ENCODE peak calls at places on chromosomes 1 and 21, in nine cellular contexts. D, U, G, J, W, V, Y, N and M are unnamed samples.

GRCh38 chr21:37451446-37451845 is 84.9 kb downstream of the DYRK1A start:
- DNase-seq in V (no peak), W (no peak), Y (no peak), D (no peak), J (no peak), U (no peak), G (no peak), N (no peak), M (no peak)

GRCh38 chr1:36384542-36385409 is 948 bp downstream of the STK40 start:
- DNase-seq in G (peak), W (peak), V (no peak), D (peak), Y (peak), N (peak), J (peak), U (peak), M (no peak)

GRCh38 chr1:169941982-169942830 is 48.5 kb upstream of the SCYL3 start:
- DNase-seq in N (peak), G (no peak), U (no peak), Y (peak), V (peak), J (no peak), D (no peak), W (no peak), M (no peak)

GRCh38 chr1:115978292-115978941 is 2.1 kb downstream of the SLC22A15 start:
- DNase-seq in G (no peak), D (peak), V (no peak), Y (no peak), J (no peak), N (no peak), W (no peak), U (no peak), M (no peak)

GRCh38 chr1:221756830-221757551 is 15.1 kb upstream of the DUSP10 start:
- DNase-seq in W (no peak), D (no peak), J (no peak), N (no peak), G (no peak), Y (peak), V (no peak), U (no peak), M (no peak)

GRCh38 chr1:225849905-225850304 is 32.3 kb downstream of the TMEM63A start:
- DNase-seq in D (no peak), Y (no peak), N (no peak), W (no peak), U (peak), J (no peak), V (no peak), G (no peak), M (no peak)

GRCh38 chr1:200473698-200474371 is 64.0 kb upstream of the ZNF281 start:
- DNase-seq in G (no peak), Y (peak), U (no peak), D (no peak), W (no peak), N (no peak), J (no peak), V (no peak), M (no peak)

GRCh38 chr1:15191785-15192184 is 38.2 kb downstream of the TMEM51 start:
- DNase-seq in Y (no peak), D (no peak), G (no peak), N (no peak), J (no peak), U (no peak), W (no peak), V (no peak), M (no peak)

GRCh38 chr1:212495843-212496494 is 63.2 kb downstream of the NENF start:
- DNase-seq in W (no peak), Y (no peak), V (no peak), N (no peak), G (no peak), D (no peak), U (no peak), J (no peak), M (no peak)

GRCh38 chr1:245823408-245824147 is 668.8 kb downstream of the KIF26B start:
- DNase-seq in G (no peak), N (no peak), V (peak), W (no peak), D (no peak), J (no peak), Y (peak), U (no peak), M (no peak)

GRCh38 chr21:37367758-37368535 is 1.4 kb downstream of the DYRK1A start:
- DNase-seq in N (peak), V (no peak), Y (peak), G (peak), U (peak), D (peak), W (peak), J (peak), M (no peak)

GRCh38 chr1:11731719-11732283 is 4.1 kb upstream of the AGTRAP start:
- DNase-seq in G (no peak), U (peak), Y (peak), J (peak), N (no peak), W (peak), D (peak), V (no peak), M (no peak)

GRCh38 chr1:229339520-229339919 is 3.3 kb downstream of the CCSAP start:
- DNase-seq in V (no peak), D (no peak), G (no peak), Y (no peak), N (no peak), U (no peak), W (no peak), J (no peak), M (no peak)

GRCh38 chr1:157961805-157962762 is 31.4 kb upstream of the KIRREL1 start:
- DNase-seq in V (no peak), D (peak), N (peak), W (peak), Y (peak), U (no peak), G (no peak), J (no peak), M (no peak)

GRCh38 chr21:44734026-44734745 is 22.8 kb upstream of the TSPEAR start:
- DNase-seq in J (no peak), D (no peak), Y (no peak), N (no peak), V (no peak), U (no peak), W (no peak), G (no peak), M (no peak)

GRCh38 chr1:237962985-237963384 is 72.3 kb upstream of the ZP4 start:
- DNase-seq in N (no peak), W (no peak), V (no peak), Y (no peak), D (no peak), J (no peak), U (no peak), G (no peak), M (no peak)

GRCh38 chr1:240170245-240170644 is 78.6 kb downstream of the FMN2 start:
- DNase-seq in W (no peak), G (no peak), N (no peak), J (no peak), D (no peak), V (no peak), U (no peak), Y (no peak), M (no peak)

GRCh38 chr1:158494737-158495136 is 22.7 kb downstream of the OR10R2 start:
- DNase-seq in V (no peak), J (no peak), U (no peak), G (no peak), W (no peak), D (no peak), Y (no peak), N (no peak), M (no peak)

GRCh38 chr1:19109545-19109944 is 100.5 kb downstream of the UBR4 start:
- DNase-seq in W (no peak), J (no peak), U (no peak), Y (no peak), G (no peak), N (no peak), V (no peak), D (no peak), M (no peak)

GRCh38 chr1:224554620-224555259 is 61.4 kb upstream of the CNIH3 start:
- DNase-seq in Y (no peak), V (no peak), N (no peak), W (no peak), D (no peak), U (no peak), G (no peak), J (no peak), M (no peak)

GRCh38 chr1:6243053-6243834 is 735 bp upstream of the HES3 start:
- DNase-seq in G (no peak), N (no peak), Y (no peak), W (no peak), U (no peak), V (no peak), D (no peak), J (no peak), M (no peak)

GRCh38 chr1:226738995-226739695 is at the start of gene ITPKB:
- DNase-seq in V (peak), D (peak), W (peak), N (no peak), G (no peak), J (peak), Y (peak), U (peak), M (no peak)

GRCh38 chr1:77406661-77407060 is 124.8 kb downstream of the AK5 start:
- DNase-seq in J (no peak), V (no peak), W (no peak), U (no peak), N (peak), Y (peak), D (no peak), G (no peak), M (no peak)

GRCh38 chr21:36396971-36397370 is 11.8 kb downstream of the CHAF1B start:
- DNase-seq in W (no peak), G (no peak), U (no peak), J (peak), Y (no peak), D (no peak), N (no peak), V (no peak), M (no peak)

GRCh38 chr1:53331446-53332187 is 3.7 kb upstream of the LRP8 start:
- DNase-seq in N (no peak), D (no peak), G (peak), Y (no peak), J (peak), V (no peak), U (no peak), W (no peak), M (peak)

GRCh38 chr1:225454067-225454618 is 26.3 kb upstream of the LBR start:
- DNase-seq in N (no peak), G (no peak), V (no peak), J (no peak), Y (no peak), U (no peak), W (no peak), D (no peak), M (no peak)

GRCh38 chr1:75514270-75514669 is 96.6 kb downstream of the SLC44A5 start:
- DNase-seq in W (no peak), N (no peak), Y (peak), G (no peak), V (no peak), U (no peak), D (no peak), J (no peak), M (no peak)

GRCh38 chr1:199799116-199799515 is 228.4 kb upstream of the NR5A2 start:
- DNase-seq in Y (no peak), N (no peak), W (no peak), J (no peak), U (no peak), V (no peak), D (no peak), G (no peak), M (no peak)

GRCh38 chr21:44548922-44549321 is 2.4 kb downstream of the KRTAP10-2 start:
- DNase-seq in G (peak), D (no peak), W (peak), N (no peak), V (no peak), Y (peak), J (no peak), U (no peak), M (no peak)

DNA sequence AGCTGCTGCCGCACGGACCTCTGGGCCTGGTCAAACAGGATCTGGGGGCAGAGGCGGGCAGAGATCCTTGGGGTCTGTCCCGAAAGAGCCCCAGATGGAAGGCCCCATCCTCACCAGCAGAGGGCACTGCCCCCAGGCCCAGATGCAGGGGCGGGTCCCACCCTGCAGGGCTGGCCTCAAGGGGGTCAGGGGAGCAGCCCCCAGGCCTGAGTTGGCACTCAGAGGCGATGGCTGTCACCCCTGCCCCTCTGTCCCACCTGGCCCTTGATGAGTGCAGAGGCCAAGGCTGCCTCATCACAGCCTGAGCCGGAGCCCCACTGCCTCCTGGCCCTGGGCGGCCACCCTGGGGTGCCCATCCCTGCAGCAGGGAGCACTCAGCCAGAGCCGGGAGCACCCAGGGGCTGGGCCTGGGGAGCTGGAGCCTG is 5.7 kb downstream of the ACAP3 start:
- DNase-seq in U (no peak), W (no peak), J (no peak), N (no peak), D (no peak), V (no peak), G (no peak), Y (no peak), M (no peak)
- TF ChIP-seq CTCF in U (peak), W (peak), J (peak), N (peak), D (peak), V (peak), G (peak), Y (peak), M (peak)

GRCh38 chr21:42009018-42009830 is 936 bp downstream of the ZBTB21 start:
- DNase-seq in V (no peak), D (peak), J (peak), Y (peak), N (peak), G (peak), W (peak), U (peak), M (no peak)
- TF ChIP-seq CTCF in V (peak), D (no peak), J (peak), Y (peak), N (peak), G (peak), W (peak), U (peak), M (peak)

GRCh38 chr1:27959792-27960603 is at the start of gene XKR8:
- DNase-seq in W (peak), D (peak), J (peak), G (peak), U (peak), Y (peak), N (peak), V (no peak), M (peak)
- TF ChIP-seq CTCF in W (peak), D (peak), J (peak), G (peak), U (peak), Y (peak), N (peak), V (peak), M (peak)

DNA sequence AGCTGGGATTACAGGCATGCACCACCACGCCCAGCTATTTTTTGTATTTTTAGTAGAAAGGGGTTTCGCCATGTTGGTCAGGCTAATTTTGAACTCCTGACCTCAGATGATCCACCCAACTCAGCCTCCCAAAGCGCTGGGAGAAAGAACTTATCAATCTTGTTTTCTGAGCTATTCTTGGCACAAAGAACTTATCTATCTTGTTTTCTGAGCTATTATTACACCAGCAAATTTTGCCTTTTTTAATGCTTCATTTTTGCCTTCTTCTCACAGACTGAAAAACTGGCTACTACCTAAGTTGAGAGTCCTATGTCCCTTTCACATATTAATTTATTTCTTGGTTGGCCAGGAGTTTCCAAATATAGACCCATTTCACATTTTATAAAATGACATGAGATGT is 9.3 kb downstream of the SLC16A1 start:
- DNase-seq in G (no peak), Y (no peak), W (no peak), N (no peak), D (no peak), V (no peak), J (no peak), U (no peak), M (no peak)
- TF ChIP-seq CTCF in G (no peak), Y (no peak), W (no peak), N (no peak), D (no peak), V (no peak), J (no peak), U (no peak), M (no peak)

DNA sequence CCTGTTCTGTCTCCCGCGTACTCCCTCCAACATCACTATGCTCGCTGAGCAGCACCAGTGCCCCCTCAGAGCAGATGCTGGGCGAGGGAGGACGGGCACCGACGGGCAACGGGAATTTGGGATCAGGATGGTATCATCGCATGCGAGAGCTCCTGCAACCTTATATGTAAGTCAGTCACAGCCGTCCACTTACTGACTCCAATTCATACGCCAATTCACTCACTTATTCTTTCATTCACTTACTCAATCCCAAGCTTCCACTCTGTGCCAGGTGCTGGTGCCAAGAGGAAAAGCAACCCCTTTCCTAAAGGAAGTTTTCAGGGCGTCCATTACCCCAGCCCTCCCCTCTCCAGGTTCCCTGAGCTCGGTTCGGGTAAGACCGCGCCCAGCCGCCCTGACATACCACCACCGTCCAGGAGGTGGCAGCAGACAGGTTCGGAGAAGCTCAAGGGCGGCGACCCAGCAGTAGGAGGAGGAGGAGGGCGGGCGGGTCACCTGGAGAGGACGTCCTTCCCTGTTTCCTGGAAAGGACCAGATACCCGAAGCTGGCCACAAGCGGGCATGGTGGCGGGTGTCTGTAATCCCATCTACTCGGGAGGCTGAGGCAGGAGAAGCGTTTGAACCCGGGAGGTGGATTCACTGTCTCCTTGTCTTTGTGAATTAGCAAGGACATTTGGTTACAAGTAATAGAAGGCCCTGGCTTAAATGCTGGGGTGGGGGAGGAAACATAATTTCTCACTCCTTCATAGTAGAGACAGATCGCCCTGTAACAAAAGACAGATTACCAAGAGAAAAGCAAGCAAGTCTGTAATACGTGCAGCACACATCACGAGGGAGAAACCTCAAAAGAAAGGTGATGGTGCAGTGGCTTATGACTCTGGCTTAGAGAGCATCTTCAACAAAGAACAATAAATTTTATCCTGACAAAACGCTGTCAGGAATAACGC is 7.6 kb upstream of the IL22RA1 start:
- DNase-seq in J (peak), Y (peak), W (peak), N (peak), D (peak), U (peak), G (peak), V (peak), M (no peak)
- TF ChIP-seq CTCF in J (peak), Y (peak), W (peak), N (peak), D (peak), U (peak), G (peak), V (peak), M (peak)

GRCh38 chr1:112058815-112059450 is 69.5 kb upstream of the KCND3 start:
- DNase-seq in V (no peak), U (no peak), D (peak), N (no peak), J (no peak), W (peak), Y (no peak), G (no peak), M (no peak)
- TF ChIP-seq CTCF in V (no peak), U (no peak), D (peak), N (no peak), J (no peak), W (peak), Y (no peak), G (peak), M (no peak)

DNA sequence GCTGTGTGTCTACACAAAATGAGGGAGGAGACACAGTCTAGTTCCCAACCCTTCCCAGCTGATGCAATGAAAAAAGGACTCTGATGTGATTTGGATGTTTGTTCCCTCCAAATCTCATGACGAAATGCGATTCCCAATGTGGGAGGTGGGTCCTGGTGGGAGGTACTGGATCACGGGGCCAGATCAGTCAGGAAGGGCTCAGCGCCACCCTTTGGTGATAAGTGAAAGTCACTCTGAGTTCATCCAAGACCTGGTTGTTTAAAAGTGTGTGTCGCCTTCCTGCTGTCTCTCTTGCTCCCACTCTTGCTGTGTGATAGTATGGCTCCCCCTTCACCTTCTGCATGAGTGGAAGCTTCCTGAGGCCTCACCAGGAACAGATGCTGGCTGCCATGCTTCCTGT is 63.2 kb downstream of the GNG4 start:
- DNase-seq in U (no peak), G (no peak), Y (no peak), V (no peak), D (no peak), N (no peak), W (no peak), J (no peak), M (no peak)
- TF ChIP-seq CTCF in U (no peak), G (no peak), Y (no peak), V (no peak), D (no peak), N (no peak), W (no peak), J (no peak), M (no peak)

GRCh38 chr1:236457775-236458174 is 63.7 kb downstream of the EDARADD start:
- DNase-seq in J (no peak), Y (no peak), N (no peak), W (no peak), G (no peak), D (no peak), U (no peak), V (no peak), M (no peak)

GRCh38 chr1:236455242-236455641 is 61.2 kb downstream of the EDARADD start:
- DNase-seq in Y (no peak), U (no peak), W (peak), V (no peak), D (peak), N (no peak), J (no peak), G (no peak), M (no peak)

DNA sequence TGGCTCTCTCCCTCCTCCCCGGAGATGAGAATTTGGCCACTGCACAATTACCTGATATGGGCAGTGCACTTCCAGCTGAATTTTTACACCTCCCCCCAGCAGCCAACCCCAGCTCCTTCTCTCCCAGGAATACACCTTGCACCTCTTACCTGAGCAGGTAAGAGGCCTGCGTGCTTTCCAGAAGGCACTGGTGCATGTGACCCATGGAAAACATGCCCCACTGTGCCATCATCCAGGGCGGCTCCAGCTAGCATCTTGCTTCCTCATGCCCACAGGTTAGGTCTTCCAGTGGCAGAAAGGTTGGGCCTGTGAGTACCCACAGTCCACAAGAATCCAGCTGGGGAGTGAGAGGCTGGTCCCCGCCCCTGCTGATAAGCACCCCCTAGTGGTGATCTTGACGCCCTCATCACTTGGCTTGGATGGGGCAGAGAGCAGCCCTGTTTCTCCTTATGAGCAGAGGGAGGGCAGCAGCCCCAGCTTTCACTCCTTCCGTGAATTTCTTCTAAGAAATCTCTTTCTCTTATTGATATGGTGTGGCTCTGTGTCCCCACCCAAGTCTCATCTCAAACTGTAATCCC is 57.8 kb downstream of the EDARADD start:
- DNase-seq in D (peak), N (no peak), Y (no peak), J (no peak), W (no peak), U (no peak), V (no peak), G (no peak), M (no peak)
- TF ChIP-seq CTCF in D (peak), N (peak), Y (no peak), J (peak), W (peak), U (peak), V (peak), G (peak), M (peak)